ENCODE peak calls at places on chromosomes 7 and 10, in seven cellular contexts. S is heart right ventricle; O is NCI-H2107; X is mucosa of descending colon; H is HCT116; W is stimulated activated CD4-positive, alpha-beta T cell treated with anti-CD3 and anti-CD28 coated beads, Interleukin-2, amount 100 ng/mL, for 48 hours; F is D721Med. Z is an unnamed sample.

GRCh38 chr10:3173173-3173878 is 744 bp upstream of the PITRM1 start:
- DNase-seq in S (no peak), O (peak), X (peak), H (peak), W (no peak), F (no peak), Z (peak)

GRCh38 chr10:112565434-112566053 is 118.5 kb downstream of the VTI1A start:
- DNase-seq in S (no peak), O (peak), X (peak), H (peak), W (no peak), F (no peak), Z (peak)

GRCh38 chr7:44608916-44609648 is 2.7 kb downstream of the OGDH start:
- DNase-seq in S (no peak), O (no peak), X (no peak), H (no peak), W (no peak), F (no peak), Z (peak)

GRCh38 chr7:107427462-107427861 is 42.4 kb upstream of the GPR22 start:
- DNase-seq in S (peak), O (no peak), X (no peak), H (no peak), W (no peak), F (no peak), Z (no peak)

GRCh38 chr10:130542761-130543160 is 406.6 kb downstream of the GLRX3 start:
- DNase-seq in S (no peak), O (no peak), X (no peak), H (no peak), W (no peak), F (no peak), Z (no peak)

GRCh38 chr10:130350996-130351395 is 214.8 kb downstream of the GLRX3 start:
- DNase-seq in S (no peak), O (no peak), X (no peak), H (no peak), W (no peak), F (no peak), Z (no peak)

GRCh38 chr7:157660971-157661610 is 324.3 kb downstream of the DNAJB6 start:
- DNase-seq in S (no peak), O (no peak), X (no peak), H (no peak), W (no peak), F (no peak), Z (no peak)

GRCh38 chr7:28130277-28130676 is 50.3 kb downstream of the JAZF1 start:
- DNase-seq in S (no peak), O (no peak), X (no peak), H (no peak), W (no peak), F (no peak), Z (no peak)

GRCh38 chr7:134212576-134213546 is 85.7 kb downstream of the LRGUK start:
- DNase-seq in S (no peak), O (no peak), X (peak), H (no peak), W (no peak), F (no peak), Z (no peak)

GRCh38 chr10:36281871-36282331 is 639.8 kb upstream of the FZD8 start:
- DNase-seq in S (no peak), O (no peak), X (no peak), H (no peak), W (no peak), F (no peak), Z (no peak)

GRCh38 chr10:4541292-4541691 is 284.7 kb upstream of the AKR1E2 start:
- DNase-seq in S (no peak), O (no peak), X (peak), H (peak), W (no peak), F (no peak), Z (peak)

GRCh38 chr10:93745411-93746065 is 12.2 kb upstream of the LGI1 start:
- DNase-seq in S (no peak), O (no peak), X (peak), H (no peak), W (no peak), F (peak), Z (peak)

GRCh38 chr10:69786791-69787190 is 14.9 kb upstream of the COL13A1 start:
- DNase-seq in S (no peak), O (no peak), X (no peak), H (no peak), W (no peak), F (no peak), Z (no peak)

GRCh38 chr7:135195968-135196629 is 15.2 kb downstream of the WDR91 start:
- DNase-seq in S (no peak), O (no peak), X (no peak), H (no peak), W (no peak), F (no peak), Z (no peak)

GRCh38 chr10:113261806-113262205 is 291.0 kb upstream of the HABP2 start:
- DNase-seq in S (no peak), O (no peak), X (no peak), H (no peak), W (no peak), F (no peak), Z (no peak)

GRCh38 chr10:62157601-62158000 is 111.0 kb downstream of the RTKN2 start:
- DNase-seq in S (no peak), O (no peak), X (no peak), H (no peak), W (no peak), F (no peak), Z (no peak)

GRCh38 chr7:128104109-128104742 is 73.0 kb upstream of the LRRC4 start:
- DNase-seq in S (peak), O (no peak), X (no peak), H (no peak), W (no peak), F (peak), Z (no peak)

GRCh38 chr7:157006205-157006747 is 4.2 kb downstream of the MNX1 start:
- DNase-seq in S (no peak), O (no peak), X (peak), H (no peak), W (no peak), F (no peak), Z (no peak)

GRCh38 chr10:77782328-77783061 is 144.1 kb downstream of the DLG5 start:
- DNase-seq in S (no peak), O (no peak), X (no peak), H (no peak), W (no peak), F (no peak), Z (no peak)

GRCh38 chr10:93300981-93301380 is 181.2 kb downstream of the MYOF start:
- DNase-seq in S (no peak), O (no peak), X (no peak), H (no peak), W (no peak), F (no peak), Z (no peak)

GRCh38 chr7:133290676-133291332 is 37.9 kb downstream of the EXOC4 start:
- DNase-seq in S (no peak), O (no peak), X (no peak), H (no peak), W (no peak), F (no peak), Z (no peak)

GRCh38 chr10:46094931-46095755 is 49.1 kb upstream of the MSMB start:
- DNase-seq in S (no peak), O (no peak), X (no peak), H (no peak), W (no peak), F (no peak), Z (no peak)

GRCh38 chr10:28548781-28549498 is 16.0 kb downstream of the WAC start:
- DNase-seq in S (no peak), O (no peak), X (no peak), H (no peak), W (no peak), F (no peak), Z (no peak)

GRCh38 chr10:28849309-28849708 is 172.0 kb downstream of the BAMBI start:
- DNase-seq in S (no peak), O (no peak), X (no peak), H (no peak), W (no peak), F (no peak), Z (no peak)

GRCh38 chr7:40306596-40306995 is 171.8 kb downstream of the SUGCT start:
- DNase-seq in S (no peak), O (no peak), X (no peak), H (no peak), W (no peak), F (no peak), Z (no peak)

GRCh38 chr10:1739751-1740150 is 2.4 kb upstream of the ADARB2 start:
- DNase-seq in S (no peak), O (peak), X (no peak), H (no peak), W (no peak), F (no peak), Z (no peak)

GRCh38 chr10:90872648-90873020 is 860 bp downstream of the RPP30 start:
- DNase-seq in S (no peak), O (no peak), X (no peak), H (no peak), W (no peak), F (no peak), Z (no peak)

GRCh38 chr10:6361869-6362268 is 159.1 kb downstream of the PFKFB3 start:
- DNase-seq in S (no peak), O (no peak), X (no peak), H (no peak), W (no peak), F (no peak), Z (no peak)

GRCh38 chr10:76252733-76253132 is 821.3 kb downstream of the LRMDA start:
- DNase-seq in S (no peak), O (no peak), X (no peak), H (no peak), W (no peak), F (no peak), Z (no peak)

GRCh38 chr10:117318909-117319308 is 56.3 kb downstream of the PDZD8 start:
- DNase-seq in S (no peak), O (no peak), X (no peak), H (no peak), W (no peak), F (no peak), Z (peak)

GRCh38 chr10:71797533-71798307 is 24.4 kb upstream of the VSIR start:
- DNase-seq in S (no peak), O (no peak), X (no peak), H (no peak), W (no peak), F (no peak), Z (no peak)

GRCh38 chr7:126702242-126703016 is 550.3 kb downstream of the GRM8 start:
- DNase-seq in S (no peak), O (no peak), X (no peak), H (no peak), W (no peak), F (no peak), Z (no peak)

GRCh38 chr10:13893926-13894325 is 307.2 kb downstream of the PRPF18 start:
- DNase-seq in S (no peak), O (no peak), X (no peak), H (no peak), W (no peak), F (no peak), Z (no peak)

GRCh38 chr7:131836733-131837132 is 280.3 kb upstream of the PODXL start:
- DNase-seq in S (no peak), O (no peak), X (no peak), H (no peak), W (no peak), F (no peak), Z (no peak)

GRCh38 chr7:132904209-132904608 is 177.7 kb downstream of the CHCHD3 start:
- DNase-seq in S (no peak), O (no peak), X (no peak), H (no peak), W (no peak), F (no peak), Z (no peak)

Z was measured in SW480.